ENCODE peak calls at places on chromosomes 6 and 20, in five cellular contexts. One of them, this sample, is unnamed.
A peak's percentile ranks its signal among the peaks of the same experiment; 100 is the strongest.

GRCh38 chr6:55276745-55277627 is 50.3 kb upstream of the GFRAL start:
- DNase-seq in HCT116: peak; percentile 58
- DNase-seq in K562: peak; percentile 11
- DNase-seq in HepG2: peak; percentile 71
- DNase-seq in H1: no peak
- DNase-seq in this sample: peak; percentile 42

GRCh38 chr6:112743343-112743742 is 396.2 kb downstream of the RFPL4B start:
- DNase-seq in K562: no peak
- DNase-seq in HCT116: no peak
- DNase-seq in HepG2: no peak
- DNase-seq in H1: no peak
- DNase-seq in this sample: no peak

GRCh38 chr20:38270869-38271608 is 10.5 kb upstream of the KIAA1755 start:
- DNase-seq in H1: no peak
- DNase-seq in HCT116: peak; percentile 26
- DNase-seq in K562: no peak
- DNase-seq in HepG2: no peak
- DNase-seq in this sample: no peak

GRCh38 chr6:34065470-34066283 is 80.2 kb downstream of the GRM4 start:
- DNase-seq in K562: peak; percentile 48
- DNase-seq in HCT116: no peak
- DNase-seq in H1: no peak
- DNase-seq in HepG2: no peak
- DNase-seq in this sample: no peak

GRCh38 chr6:48835421-48835958 is 627.6 kb downstream of the MMUT start:
- DNase-seq in HCT116: no peak
- DNase-seq in K562: no peak
- DNase-seq in H1: no peak
- DNase-seq in HepG2: no peak
- DNase-seq in this sample: no peak

GRCh38 chr6:127484207-127484858 is 25.1 kb upstream of the KIAA0408 start:
- DNase-seq in HCT116: no peak
- DNase-seq in H1: no peak
- DNase-seq in HepG2: peak; percentile 73
- DNase-seq in K562: no peak
- DNase-seq in this sample: peak; percentile 24

GRCh38 chr6:148265058-148265457 is 77.6 kb upstream of the SASH1 start:
- DNase-seq in HepG2: no peak
- DNase-seq in H1: no peak
- DNase-seq in HCT116: no peak
- DNase-seq in K562: no peak
- DNase-seq in this sample: no peak

GRCh38 chr20:6768228-6769185 is 1.0 kb downstream of the BMP2 start:
- DNase-seq in H1: no peak
- DNase-seq in K562: no peak
- DNase-seq in HepG2: no peak
- DNase-seq in HCT116: no peak
- DNase-seq in this sample: no peak

GRCh38 chr6:7909323-7910276 is 988 bp downstream of the TXNDC5 start:
- DNase-seq in H1: no peak
- DNase-seq in HepG2: peak; percentile 64
- DNase-seq in K562: peak; percentile 84
- DNase-seq in HCT116: no peak
- DNase-seq in this sample: no peak

GRCh38 chr6:165987483-165988305 is 180.0 kb downstream of the TBXT start:
- DNase-seq in K562: no peak
- DNase-seq in H1: no peak
- DNase-seq in HCT116: no peak
- DNase-seq in HepG2: no peak
- DNase-seq in this sample: no peak

GRCh38 chr20:38722708-38723068 is 1.6 kb upstream of the SLC32A1 start:
- DNase-seq in HepG2: no peak
- DNase-seq in HCT116: no peak
- DNase-seq in K562: no peak
- DNase-seq in H1: no peak
- DNase-seq in this sample: no peak

GRCh38 chr20:59611286-59611685 is 6.9 kb downstream of the PHACTR3 start:
- DNase-seq in HepG2: no peak
- DNase-seq in H1: no peak
- DNase-seq in HCT116: no peak
- DNase-seq in K562: no peak
- DNase-seq in this sample: no peak

GRCh38 chr6:36066817-36067216 is 39.2 kb downstream of the MAPK14 start:
- DNase-seq in H1: no peak
- DNase-seq in K562: no peak
- DNase-seq in HCT116: no peak
- DNase-seq in HepG2: no peak
- DNase-seq in this sample: no peak

GRCh38 chr6:11938285-11938890 is 73.7 kb upstream of the HIVEP1 start:
- DNase-seq in HepG2: no peak
- DNase-seq in HCT116: no peak
- DNase-seq in K562: peak; percentile 92
- DNase-seq in H1: no peak
- DNase-seq in this sample: no peak

GRCh38 chr20:62208805-62209755 is 11.0 kb downstream of the HRH3 start:
- DNase-seq in HCT116: no peak
- DNase-seq in K562: peak; percentile 76
- DNase-seq in HepG2: peak; percentile 63
- DNase-seq in H1: no peak
- DNase-seq in this sample: no peak

GRCh38 chr6:44925100-44925739 is 402.9 kb upstream of the RUNX2 start:
- DNase-seq in HepG2: peak; percentile 44
- DNase-seq in K562: peak; percentile 27
- DNase-seq in H1: no peak
- DNase-seq in HCT116: no peak
- DNase-seq in this sample: no peak

GRCh38 chr20:8305449-8305978 is 173.4 kb downstream of the PLCB1 start:
- DNase-seq in K562: peak; percentile 34
- DNase-seq in H1: peak; percentile 72
- DNase-seq in HCT116: peak; percentile 67
- DNase-seq in HepG2: peak; percentile 83
- DNase-seq in this sample: no peak

GRCh38 chr20:59016795-59017492 is 2.3 kb upstream of the TUBB1 start:
- DNase-seq in HepG2: peak; percentile 52
- DNase-seq in K562: no peak
- DNase-seq in HCT116: no peak
- DNase-seq in H1: no peak
- DNase-seq in this sample: no peak

GRCh38 chr20:32168184-32168910 is 39.2 kb downstream of the PLAGL2 start:
- DNase-seq in K562: no peak
- DNase-seq in HepG2: peak; percentile 49
- DNase-seq in H1: no peak
- DNase-seq in HCT116: peak; percentile 3
- DNase-seq in this sample: no peak

GRCh38 chr6:44227138-44227770 is 3.9 kb downstream of the SLC29A1 start:
- DNase-seq in HCT116: no peak
- DNase-seq in K562: peak; percentile 50
- DNase-seq in HepG2: no peak
- DNase-seq in H1: no peak
- DNase-seq in this sample: no peak

GRCh38 chr6:152380993-152381898 is 255.9 kb downstream of the SYNE1 start:
- DNase-seq in H1: no peak
- DNase-seq in HepG2: peak; percentile 91
- DNase-seq in HCT116: peak; percentile 73
- DNase-seq in K562: no peak
- DNase-seq in this sample: peak; percentile 15

GRCh38 chr6:146913842-146914562 is 290.2 kb upstream of the STXBP5 start:
- DNase-seq in HepG2: peak; percentile 33
- DNase-seq in K562: peak; percentile 81
- DNase-seq in HCT116: peak; percentile 82
- DNase-seq in H1: peak; percentile 79
- DNase-seq in this sample: peak; percentile 88

GRCh38 chr6:6556738-6557503 is 31.6 kb upstream of the LY86 start:
- DNase-seq in HCT116: peak; percentile 43
- DNase-seq in H1: peak; percentile 23
- DNase-seq in HepG2: peak; percentile 53
- DNase-seq in K562: peak; percentile 74
- DNase-seq in this sample: no peak

GRCh38 chr6:132354517-132355167 is 46.6 kb downstream of the MOXD1 start:
- DNase-seq in HepG2: no peak
- DNase-seq in H1: no peak
- DNase-seq in K562: no peak
- DNase-seq in HCT116: no peak
- DNase-seq in this sample: no peak

DNA sequence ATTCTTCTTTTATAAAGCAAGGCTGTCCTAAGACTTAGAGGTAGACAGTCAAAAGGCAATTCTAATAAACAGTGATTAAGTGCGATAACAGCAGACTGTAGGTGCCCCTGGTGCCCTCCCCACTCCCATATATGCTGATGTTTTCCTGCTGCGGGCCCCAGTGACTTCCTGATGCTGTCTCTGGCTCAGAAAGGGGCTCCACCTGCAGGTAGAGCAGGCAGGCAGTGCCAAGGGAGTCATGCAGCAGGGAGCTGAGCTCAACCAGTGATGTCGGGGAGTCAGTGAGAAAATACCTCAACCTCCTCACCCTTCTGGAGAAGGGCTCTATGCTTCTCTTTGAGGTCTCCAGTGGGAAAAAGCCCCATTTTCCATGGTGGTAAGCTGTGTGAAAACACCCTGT is 126.7 kb upstream of the SSTR4 start:
- DNase-seq in HepG2: no peak
- DNase-seq in K562: no peak
- DNase-seq in H1: no peak
- DNase-seq in HCT116: no peak
- DNase-seq in this sample: no peak
- H3K4me3 ChIP-seq in HepG2: no peak overlapping the region
- H3K4me3 ChIP-seq in K562: no peak overlapping the region
- H3K4me3 ChIP-seq in H1: no peak overlapping the region
- H3K4me3 ChIP-seq in HCT116: no peak overlapping the region
- H3K4me3 ChIP-seq in this sample: no peak overlapping the region

GRCh38 chr6:17497701-17498100 is 102.4 kb upstream of the FAM8A1 start:
- DNase-seq in K562: no peak
- DNase-seq in HCT116: no peak
- DNase-seq in H1: no peak
- DNase-seq in HepG2: no peak
- DNase-seq in this sample: no peak

GRCh38 chr6:17492350-17492749 is 99.0 kb downstream of the CAP2 start:
- DNase-seq in HepG2: no peak
- DNase-seq in K562: no peak
- DNase-seq in HCT116: no peak
- DNase-seq in H1: no peak
- DNase-seq in this sample: no peak

GRCh38 chr6:17493286-17493685 is 99.9 kb downstream of the CAP2 start:
- DNase-seq in H1: no peak
- DNase-seq in HCT116: no peak
- DNase-seq in K562: peak; percentile 44
- DNase-seq in HepG2: no peak
- DNase-seq in this sample: no peak

GRCh38 chr6:17494177-17494576 is 100.8 kb downstream of the CAP2 start:
- DNase-seq in HepG2: no peak
- DNase-seq in H1: no peak
- DNase-seq in HCT116: no peak
- DNase-seq in K562: no peak
- DNase-seq in this sample: no peak

DNA sequence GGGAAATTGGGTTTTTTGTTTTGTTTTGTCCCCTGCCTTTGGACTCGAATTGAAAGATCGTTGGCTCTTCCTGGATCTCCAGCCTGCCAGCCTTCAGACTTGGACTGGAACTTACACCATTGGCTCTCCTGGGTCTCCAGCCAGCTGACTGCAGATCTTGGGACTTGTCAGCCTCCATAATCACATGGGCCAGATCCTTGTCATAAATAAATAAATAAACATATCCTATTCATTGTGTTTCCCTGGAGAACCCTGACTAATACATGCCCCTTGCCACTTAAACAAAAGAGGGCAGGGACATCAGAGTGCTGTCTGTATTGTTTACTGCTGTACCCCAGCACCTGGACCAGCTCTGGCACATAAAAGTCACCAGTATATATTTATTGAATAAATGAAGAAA is 101.5 kb downstream of the CAP2 start:
- DNase-seq in HepG2: no peak
- DNase-seq in H1: no peak
- DNase-seq in HCT116: no peak
- DNase-seq in K562: no peak
- DNase-seq in this sample: no peak
- H3K9me3 ChIP-seq in HepG2: no peaks in the 10 kb centered on the region
- H3K9me3 ChIP-seq in H1: no peaks in the 10 kb centered on the region
- H3K9me3 ChIP-seq in HCT116: no peaks in the 10 kb centered on the region
- H3K9me3 ChIP-seq in K562: no peaks in the 10 kb centered on the region
- H3K9me3 ChIP-seq in this sample: no peaks in the 10 kb centered on the region

DNA sequence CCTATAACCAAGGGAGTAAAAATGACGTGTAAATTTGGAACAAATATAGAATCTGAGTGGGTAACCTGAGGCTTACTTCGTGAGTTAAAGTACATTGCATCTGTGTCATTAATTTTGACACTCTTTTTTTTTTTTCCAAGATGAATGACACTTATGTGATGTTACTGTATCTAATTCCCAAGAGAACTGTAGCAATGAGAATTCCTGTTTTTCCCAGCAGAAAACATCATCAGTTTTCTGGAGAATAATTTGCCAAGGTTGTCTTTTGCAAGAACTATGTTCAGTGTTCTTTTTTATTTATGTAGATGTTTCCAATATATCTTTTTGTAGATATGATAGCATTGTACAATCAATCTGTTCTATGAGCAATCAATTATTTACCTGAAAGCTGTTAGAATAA is 283.6 kb downstream of the ARHGAP18 start:
- DNase-seq in K562: no peak
- DNase-seq in H1: no peak
- DNase-seq in HCT116: no peak
- DNase-seq in HepG2: no peak
- DNase-seq in this sample: no peak
- TF ChIP-seq SIN3A in K562: no peak
- TF ChIP-seq SIN3A in H1: no peak
- TF ChIP-seq SIN3A in HCT116: no peak
- TF ChIP-seq SIN3A in HepG2: no peak
- TF ChIP-seq SIN3A in this sample: no peak

GRCh38 chr20:21512634-21513180 is 1.2 kb downstream of the NKX2-2 start:
- DNase-seq in K562: no peak
- DNase-seq in HCT116: no peak
- DNase-seq in HepG2: no peak
- DNase-seq in H1: no peak
- DNase-seq in this sample: no peak
- H3K4me3 ChIP-seq in K562: no peak overlapping the region
- H3K4me3 ChIP-seq in HCT116: no peak overlapping the region
- H3K4me3 ChIP-seq in HepG2: no peak overlapping the region
- H3K4me3 ChIP-seq in H1: peak overlapping the region; percentile 14
- H3K4me3 ChIP-seq in this sample: no peak overlapping the region